ENCODE peak calls at places on chromosomes 6 and 20, in nine cellular contexts. M, G, A, B, W, Q, U, O and E are unnamed samples.

GRCh38 chr20:53609501-53610445 is 16.1 kb upstream of the ZNF217 start:
- DNase-seq in M (peak), G (peak), A (peak), B (no peak), W (peak), Q (no peak), U (peak), O (peak), E (peak)

GRCh38 chr6:19616022-19616421 is 221.1 kb upstream of the ID4 start:
- DNase-seq in M (no peak), G (no peak), A (no peak), B (no peak), W (no peak), Q (no peak), U (no peak), O (no peak), E (no peak)

GRCh38 chr20:58597021-58597940 is 53.8 kb upstream of the STX16 start:
- DNase-seq in M (no peak), G (no peak), A (no peak), B (no peak), W (peak), Q (peak), U (no peak), O (peak), E (no peak)

GRCh38 chr6:38503940-38504682 is 135.6 kb downstream of the BTBD9 start:
- DNase-seq in M (no peak), G (no peak), A (no peak), B (no peak), W (no peak), Q (no peak), U (no peak), O (no peak), E (no peak)

GRCh38 chr6:157943249-157943963 is 38.3 kb upstream of the SYNJ2 start:
- DNase-seq in M (no peak), G (no peak), A (no peak), B (no peak), W (no peak), Q (no peak), U (no peak), O (no peak), E (no peak)

GRCh38 chr20:11965602-11966001 is 47.9 kb downstream of the BTBD3 start:
- DNase-seq in M (no peak), G (no peak), A (no peak), B (no peak), W (no peak), Q (no peak), U (no peak), O (no peak), E (no peak)

GRCh38 chr6:56055066-56055465 is 179.7 kb upstream of the BMP5 start:
- DNase-seq in M (no peak), G (no peak), A (no peak), B (no peak), W (no peak), Q (no peak), U (no peak), O (no peak), E (no peak)

GRCh38 chr20:33687370-33687915 is 1.3 kb upstream of the E2F1 start:
- DNase-seq in M (peak), G (no peak), A (no peak), B (no peak), W (no peak), Q (no peak), U (peak), O (no peak), E (no peak)

GRCh38 chr6:7673063-7673536 is 52.8 kb upstream of the BMP6 start:
- DNase-seq in M (no peak), G (peak), A (peak), B (peak), W (peak), Q (no peak), U (peak), O (peak), E (peak)

GRCh38 chr6:36317623-36318022 is 19.1 kb downstream of the BNIP5 start:
- DNase-seq in M (no peak), G (no peak), A (no peak), B (no peak), W (no peak), Q (no peak), U (no peak), O (no peak), E (no peak)

GRCh38 chr20:48787861-48788375 is 39.9 kb downstream of the PREX1 start:
- DNase-seq in M (peak), G (peak), A (no peak), B (no peak), W (no peak), Q (no peak), U (peak), O (no peak), E (no peak)

GRCh38 chr6:44151348-44152108 is 7.1 kb upstream of the CAPN11 start:
- DNase-seq in M (peak), G (peak), A (peak), B (peak), W (peak), Q (peak), U (peak), O (peak), E (peak)

GRCh38 chr6:42368156-42368555 is 83.6 kb downstream of the TRERF1 start:
- DNase-seq in M (no peak), G (peak), A (no peak), B (no peak), W (no peak), Q (no peak), U (no peak), O (no peak), E (no peak)